ENCODE peak calls at places on chromosomes 16 and 17, in six cellular contexts. Q, V, X, W, H and G are unnamed samples.

GRCh38 chr17:2282297-2282873 is 21.2 kb downstream of the SMG6 start:
- DNase-seq in Q (no peak), V (no peak), X (peak), W (peak), H (no peak), G (no peak)

GRCh38 chr17:3656755-3657587 is 11.4 kb downstream of the TAX1BP3 start:
- DNase-seq in Q (no peak), V (no peak), X (no peak), W (no peak), H (no peak), G (no peak)

GRCh38 chr16:75096730-75097129 is 19.9 kb downstream of the LDHD start:
- DNase-seq in Q (no peak), V (peak), X (no peak), W (peak), H (no peak), G (no peak)

GRCh38 chr16:10983175-10983558 is 38.8 kb downstream of the CLEC16A start:
- DNase-seq in Q (no peak), V (no peak), X (no peak), W (no peak), H (no peak), G (no peak)

GRCh38 chr17:19747829-19748806 is at the start of gene ALDH3A1:
- DNase-seq in Q (no peak), V (no peak), X (peak), W (no peak), H (no peak), G (no peak)

GRCh38 chr16:89670496-89671431 is 13.1 kb downstream of the SPATA33 start:
- DNase-seq in Q (no peak), V (no peak), X (peak), W (no peak), H (no peak), G (no peak)

GRCh38 chr16:23898682-23899430 is 63.1 kb downstream of the PRKCB start:
- DNase-seq in Q (no peak), V (no peak), X (no peak), W (no peak), H (no peak), G (no peak)

GRCh38 chr16:59880626-59881025 is 1146.5 kb upstream of the GOT2 start:
- DNase-seq in Q (no peak), V (no peak), X (no peak), W (no peak), H (no peak), G (no peak)

GRCh38 chr16:5065813-5066212 is at the start of gene C16orf89:
- DNase-seq in Q (no peak), V (no peak), X (no peak), W (no peak), H (no peak), G (no peak)

GRCh38 chr17:60773552-60773951 is 95.9 kb downstream of the BCAS3 start:
- DNase-seq in Q (no peak), V (no peak), X (no peak), W (no peak), H (no peak), G (no peak)

GRCh38 chr17:33786478-33786877 is 468.6 kb upstream of the CCL2 start:
- DNase-seq in Q (no peak), V (no peak), X (no peak), W (no peak), H (no peak), G (no peak)

GRCh38 chr16:75218256-75219076 is at the start of gene CTRB1:
- DNase-seq in Q (no peak), V (no peak), X (no peak), W (no peak), H (no peak), G (peak)

GRCh38 chr16:1789643-1790045 is 3.9 kb downstream of the IGFALS start:
- DNase-seq in Q (no peak), V (no peak), X (no peak), W (peak), H (no peak), G (no peak)

GRCh38 chr16:81774348-81774747 is 4.7 kb upstream of the PLCG2 start:
- DNase-seq in Q (no peak), V (no peak), X (no peak), W (no peak), H (no peak), G (no peak)

GRCh38 chr17:57143341-57143740 is 58.3 kb downstream of the AKAP1 start:
- DNase-seq in Q (no peak), V (no peak), X (no peak), W (no peak), H (no peak), G (no peak)

GRCh38 chr16:2151188-2152091 is 3.0 kb downstream of the RAB26 start:
- DNase-seq in Q (no peak), V (peak), X (no peak), W (no peak), H (no peak), G (no peak)

GRCh38 chr16:54418903-54419302 is 132.3 kb upstream of the IRX3 start:
- DNase-seq in Q (no peak), V (no peak), X (peak), W (no peak), H (no peak), G (no peak)

GRCh38 chr16:26396511-26397235 is 670.1 kb upstream of the C16orf82 start:
- DNase-seq in Q (no peak), V (no peak), X (no peak), W (no peak), H (no peak), G (no peak)

GRCh38 chr16:75471723-75472634 is 7.5 kb upstream of the TMEM170A start:
- DNase-seq in Q (peak), V (no peak), X (peak), W (peak), H (no peak), G (peak)

GRCh38 chr16:30934827-30935557 is 11.6 kb downstream of the FBXL19 start:
- DNase-seq in Q (no peak), V (peak), X (peak), W (peak), H (no peak), G (no peak)

GRCh38 chr16:49961087-49961486 is 63.9 kb upstream of the CNEP1R1 start:
- DNase-seq in Q (no peak), V (no peak), X (no peak), W (no peak), H (no peak), G (no peak)

GRCh38 chr17:82772026-82772425 is 20.2 kb downstream of the TBCD start:
- DNase-seq in Q (no peak), V (no peak), X (peak), W (no peak), H (no peak), G (no peak)

GRCh38 chr17:77349976-77350830 is 209.4 kb downstream of the SEC14L1 start:
- DNase-seq in Q (no peak), V (no peak), X (no peak), W (no peak), H (no peak), G (no peak)

GRCh38 chr17:35094902-35095301 is 24.8 kb downstream of the RAD51D start:
- DNase-seq in Q (no peak), V (no peak), X (peak), W (no peak), H (no peak), G (no peak)

GRCh38 chr17:4446326-4447051 is 12.7 kb downstream of the SPNS3 start:
- DNase-seq in Q (no peak), V (no peak), X (no peak), W (no peak), H (no peak), G (no peak)

GRCh38 chr16:89031715-89032659 is 55.0 kb upstream of the CBFA2T3 start:
- DNase-seq in Q (no peak), V (no peak), X (no peak), W (no peak), H (peak), G (no peak)

GRCh38 chr16:90018297-90019200 is 707 bp downstream of the DBNDD1 start:
- DNase-seq in Q (no peak), V (peak), X (no peak), W (peak), H (no peak), G (no peak)

GRCh38 chr17:77724876-77725615 is 233.5 kb upstream of the TNRC6C start:
- DNase-seq in Q (no peak), V (peak), X (no peak), W (no peak), H (peak), G (no peak)

GRCh38 chr16:2856061-2856670 is 1.8 kb downstream of the PRSS22 start:
- DNase-seq in Q (no peak), V (peak), X (no peak), W (peak), H (no peak), G (no peak)

GRCh38 chr16:3961449-3961849 is 80.9 kb upstream of the CREBBP start:
- DNase-seq in Q (no peak), V (no peak), X (peak), W (peak), H (no peak), G (no peak)

GRCh38 chr16:78955206-78955605 is 645.3 kb downstream of the MAF start:
- DNase-seq in Q (no peak), V (no peak), X (no peak), W (no peak), H (no peak), G (no peak)

GRCh38 chr17:78496311-78496710 is 80.9 kb downstream of the DNAH17 start:
- DNase-seq in Q (no peak), V (no peak), X (no peak), W (no peak), H (no peak), G (no peak)

GRCh38 chr17:7027335-7027734 is 4.5 kb downstream of the BCL6B start:
- DNase-seq in Q (no peak), V (no peak), X (no peak), W (no peak), H (no peak), G (no peak)

GRCh38 chr17:8117980-8118768 is at the start of gene ALOXE3:
- DNase-seq in Q (no peak), V (peak), X (peak), W (no peak), H (no peak), G (no peak)

GRCh38 chr16:29876578-29877249 is 13.7 kb upstream of the CDIPT start:
- DNase-seq in Q (no peak), V (peak), X (no peak), W (peak), H (no peak), G (no peak)

GRCh38 chr16:88315543-88316105 is 67.1 kb upstream of the ZNF469 start:
- DNase-seq in Q (no peak), V (no peak), X (peak), W (peak), H (no peak), G (no peak)

GRCh38 chr17:38673714-38674012 is 1.1 kb downstream of the EPOP start:
- DNase-seq in Q (peak), V (no peak), X (no peak), W (no peak), H (no peak), G (no peak)

GRCh38 chr17:17025621-17026020 is 16.6 kb upstream of the MPRIP start:
- DNase-seq in Q (no peak), V (no peak), X (no peak), W (no peak), H (no peak), G (no peak)

GRCh38 chr16:67022531-67023214 is 6.3 kb upstream of the CBFB start:
- DNase-seq in Q (no peak), V (no peak), X (no peak), W (no peak), H (no peak), G (no peak)

GRCh38 chr17:64625541-64625940 is 36.6 kb downstream of the SMURF2 start:
- DNase-seq in Q (no peak), V (no peak), X (no peak), W (no peak), H (no peak), G (no peak)

DNA sequence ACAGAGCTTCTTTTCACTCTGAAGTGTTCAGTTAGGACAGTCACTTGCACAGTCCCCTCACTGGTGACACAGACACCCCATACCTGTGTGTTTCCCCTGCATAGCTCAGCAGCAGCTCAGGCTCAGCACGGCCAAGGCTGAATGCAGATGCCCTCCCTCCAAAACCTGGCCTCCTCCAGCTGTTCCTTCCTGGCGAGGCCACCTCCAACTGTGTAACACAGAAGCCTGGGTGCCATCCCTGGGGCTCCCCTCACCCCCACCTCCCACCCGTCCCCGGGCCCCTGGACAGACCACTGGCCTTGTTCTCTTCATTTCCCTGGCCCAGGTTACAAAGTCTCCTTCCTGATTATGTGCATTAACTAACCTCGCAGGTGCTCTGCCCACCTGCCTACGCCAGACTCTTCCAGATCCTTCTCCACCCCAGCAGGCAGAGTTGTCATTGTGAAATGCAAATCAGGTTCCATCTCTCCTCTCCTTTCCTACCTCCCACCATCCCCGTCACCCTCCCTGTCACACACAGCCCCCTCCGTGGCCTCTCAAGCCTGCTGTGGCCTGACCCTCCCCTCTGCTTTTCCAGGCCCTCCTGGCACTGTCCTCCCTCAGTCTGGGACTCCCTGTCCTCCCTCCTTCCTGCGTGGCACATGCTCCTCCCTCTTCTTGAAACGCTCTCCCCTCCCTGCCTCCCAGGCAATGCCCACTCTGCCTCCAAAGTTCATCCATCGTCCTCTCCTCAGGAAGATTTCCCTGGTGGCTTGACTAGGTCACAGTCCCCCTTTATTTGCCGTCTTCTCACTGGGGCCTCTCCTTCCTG is 26.4 kb downstream of the MLYCD start:
- DNase-seq in Q (no peak), V (no peak), X (no peak), W (no peak), H (no peak), G (no peak)
- TF ChIP-seq TAF1 in Q (no peak), V (no peak), X (no peak), W (no peak), H (no peak), G (no peak)

DNA sequence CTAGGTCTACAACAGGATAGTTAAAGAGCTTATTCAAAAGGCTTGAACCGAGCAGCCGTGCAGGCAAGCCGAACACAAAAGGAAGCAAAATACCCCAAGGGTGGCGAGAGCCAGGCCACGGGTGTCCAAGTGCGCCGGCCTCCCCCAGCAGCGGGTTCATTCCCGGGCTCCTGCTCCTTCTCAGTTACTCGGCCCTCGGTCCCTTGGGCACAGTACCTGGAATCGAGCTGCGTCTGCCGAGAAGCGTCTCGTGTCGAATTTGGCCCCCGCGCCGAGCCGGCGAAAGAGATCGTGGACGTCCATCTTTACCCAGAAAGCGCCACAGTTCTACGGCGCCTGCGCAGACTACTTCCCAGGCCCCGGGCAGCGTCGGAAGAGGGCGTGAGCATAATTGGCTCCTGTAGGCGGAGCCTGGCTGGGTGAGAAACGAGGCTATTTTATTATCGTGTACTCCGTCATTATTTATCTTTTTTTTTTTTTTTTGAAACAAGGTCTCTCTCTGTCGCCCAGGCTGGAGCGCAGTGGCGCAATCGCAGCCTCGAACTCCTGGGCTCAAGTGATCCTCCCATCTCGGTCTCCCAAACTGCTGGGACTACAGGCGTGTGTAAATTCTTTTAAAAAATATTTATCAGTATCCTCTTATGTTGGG is at the start of gene DDX52:
- DNase-seq in Q (peak), V (peak), X (peak), W (peak), H (peak), G (peak)
- TF ChIP-seq POLR2A in Q (peak), V (peak), X (peak), W (peak), H (peak), G (peak)

DNA sequence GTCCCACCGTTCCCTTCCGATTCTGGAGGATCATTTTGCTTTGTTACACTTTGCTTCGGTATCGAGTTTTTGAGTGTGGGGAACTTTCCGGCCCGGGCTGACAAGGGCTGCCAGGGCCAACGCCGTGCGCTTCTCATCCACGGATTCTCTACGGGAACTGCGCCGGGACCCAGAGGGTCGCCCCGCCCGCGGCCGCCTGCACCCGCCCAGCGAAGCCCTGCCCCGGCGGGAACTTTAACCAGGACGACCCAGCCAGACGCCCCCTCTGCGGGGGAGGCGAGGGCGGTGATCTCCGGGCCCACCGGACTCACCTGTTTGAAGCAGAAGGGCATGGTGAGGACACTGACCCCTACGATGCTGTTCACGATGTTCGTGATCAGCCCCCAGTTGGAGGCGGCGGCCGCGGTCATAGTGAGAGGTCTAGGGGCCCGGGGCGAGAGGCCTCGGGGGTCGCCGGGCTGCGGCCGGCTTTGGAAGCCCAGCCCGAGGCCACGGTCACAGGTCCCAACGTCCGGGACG is 536 bp downstream of the SLC38A10 start:
- DNase-seq in Q (no peak), V (no peak), X (no peak), W (peak), H (no peak), G (no peak)
- TF ChIP-seq TAF1 in Q (no peak), V (no peak), X (no peak), W (no peak), H (no peak), G (no peak)

GRCh38 chr17:75666959-75667790 is at the start of the genes RECQL5 and SAP30BP:
- DNase-seq in Q (peak), V (peak), X (peak), W (peak), H (peak), G (peak)
- TF ChIP-seq POLR2A in Q (peak), V (peak), X (peak), W (peak), H (peak), G (peak)

GRCh38 chr17:63070031-63070430 is 104.0 kb downstream of the TANC2 start:
- DNase-seq in Q (no peak), V (no peak), X (no peak), W (no peak), H (no peak), G (no peak)
- TF ChIP-seq TAF1 in Q (no peak), V (no peak), X (no peak), W (no peak), H (no peak), G (no peak)

DNA sequence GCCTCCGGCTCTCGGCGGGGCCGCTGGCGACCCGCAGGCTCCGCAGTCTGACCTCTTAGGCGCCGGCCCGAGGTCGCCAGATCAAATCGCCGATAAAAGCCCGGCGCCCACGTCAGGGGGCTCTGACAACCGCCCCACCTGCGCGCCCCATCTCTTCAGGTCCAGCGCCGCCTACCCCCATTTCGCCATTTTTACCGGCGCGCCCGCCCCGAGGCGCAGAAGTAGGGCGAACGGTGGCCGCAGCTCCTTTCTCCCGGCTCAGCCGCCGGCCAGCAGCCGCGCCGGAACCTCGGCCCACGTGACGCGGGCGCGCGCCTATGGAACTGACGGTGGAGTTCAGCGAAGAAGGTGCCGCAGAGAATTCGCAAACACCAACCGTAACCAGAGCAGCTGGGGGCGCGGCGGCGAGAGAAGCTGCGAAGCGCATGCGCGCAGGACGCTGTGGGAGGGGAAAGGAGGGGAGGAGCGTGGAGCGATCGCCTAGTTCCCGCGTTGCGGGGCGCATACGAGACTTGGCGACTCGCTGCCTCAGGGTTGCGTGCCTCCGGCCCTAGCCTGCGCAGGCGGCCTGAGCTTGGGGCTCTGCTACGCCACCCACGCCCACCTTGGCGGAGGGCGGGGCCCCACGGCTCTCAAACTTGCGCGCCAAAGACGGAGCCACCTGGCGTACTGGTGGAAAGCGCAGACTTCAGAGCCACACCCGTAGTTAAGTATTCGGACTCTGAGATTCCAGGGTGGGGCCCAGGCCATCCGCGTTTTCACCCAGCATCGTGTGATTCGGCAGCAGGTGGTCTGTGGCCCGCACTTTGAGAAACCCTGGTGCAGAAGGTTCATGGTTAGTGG is at the start of gene TRIM37:
- DNase-seq in Q (peak), V (peak), X (peak), W (peak), H (peak), G (peak)
- TF ChIP-seq POLR2A in Q (peak), V (peak), X (no peak), W (peak), H (peak), G (peak)

GRCh38 chr16:28569011-28569410 is 15.3 kb downstream of the SGF29 start:
- DNase-seq in Q (no peak), V (no peak), X (no peak), W (no peak), H (no peak), G (no peak)
- TF ChIP-seq TAF1 in Q (no peak), V (no peak), X (no peak), W (no peak), H (no peak), G (no peak)

GRCh38 chr17:27559996-27560481 is 70.9 kb upstream of the LGALS9 start:
- DNase-seq in Q (no peak), V (no peak), X (no peak), W (no peak), H (no peak), G (no peak)
- TF ChIP-seq POLR2A in Q (no peak), V (no peak), X (no peak), W (no peak), H (no peak), G (no peak)

GRCh38 chr17:81740395-81740961 is 28.4 kb downstream of the SLC25A10 start:
- DNase-seq in Q (no peak), V (no peak), X (no peak), W (no peak), H (no peak), G (no peak)
- TF ChIP-seq TAF1 in Q (no peak), V (no peak), X (no peak), W (no peak), H (no peak), G (no peak)

GRCh38 chr17:40818733-40819527 is 3.5 kb downstream of the KRT10 start:
- DNase-seq in Q (peak), V (peak), X (peak), W (peak), H (no peak), G (peak)
- TF ChIP-seq POLR2A in Q (peak), V (no peak), X (peak), W (peak), H (peak), G (no peak)